ENCODE peak calls at places on chromosomes 4 and X, in four cellular contexts. One of them, this sample, is unnamed.

GRCh38 chrX:119228506-119229290 is 7.4 kb upstream of the PGRMC1 start:
- DNase-seq in GM12878: no peak
- DNase-seq in HL-60: no peak
- DNase-seq in K562: no peak
- DNase-seq in this sample: no peak

GRCh38 chr4:81827568-81828202 is 356.0 kb upstream of the RASGEF1B start:
- DNase-seq in K562: no peak
- DNase-seq in HL-60: no peak
- DNase-seq in GM12878: peak
- DNase-seq in this sample: no peak

GRCh38 chrX:21963736-21964135 is 23.2 kb downstream of the SMS start:
- DNase-seq in K562: no peak
- DNase-seq in GM12878: no peak
- DNase-seq in HL-60: no peak
- DNase-seq in this sample: no peak

GRCh38 chrX:22366166-22366702 is 93.5 kb downstream of the CBLL2 start:
- DNase-seq in GM12878: no peak
- DNase-seq in HL-60: no peak
- DNase-seq in K562: no peak
- DNase-seq in this sample: no peak

GRCh38 chr4:88779431-88779830 is 81.8 kb upstream of the NAP1L5 start:
- DNase-seq in K562: no peak
- DNase-seq in GM12878: no peak
- DNase-seq in HL-60: no peak
- DNase-seq in this sample: no peak

GRCh38 chr4:80926446-80926845 is 104.1 kb upstream of the BMP3 start:
- DNase-seq in HL-60: no peak
- DNase-seq in K562: no peak
- DNase-seq in GM12878: no peak
- DNase-seq in this sample: no peak

GRCh38 chr4:139887962-139888735 is 222.5 kb downstream of the MGST2 start:
- DNase-seq in HL-60: no peak
- DNase-seq in K562: no peak
- DNase-seq in GM12878: peak
- DNase-seq in this sample: no peak

GRCh38 chr4:47374477-47374876 is 89.0 kb downstream of the COMMD8 start:
- DNase-seq in K562: no peak
- DNase-seq in GM12878: no peak
- DNase-seq in HL-60: no peak
- DNase-seq in this sample: no peak

GRCh38 chr4:5923306-5923830 is 30.5 kb upstream of the CRMP1 start:
- DNase-seq in GM12878: no peak
- DNase-seq in K562: no peak
- DNase-seq in HL-60: no peak
- DNase-seq in this sample: no peak

GRCh38 chr4:56861365-56861764 is 39.9 kb upstream of the SPINK2 start:
- DNase-seq in HL-60: no peak
- DNase-seq in GM12878: no peak
- DNase-seq in K562: no peak
- DNase-seq in this sample: no peak

GRCh38 chr4:1465173-1466033 is 59.2 kb upstream of the NKX1-1 start:
- DNase-seq in GM12878: no peak
- DNase-seq in HL-60: no peak
- DNase-seq in K562: no peak
- DNase-seq in this sample: no peak

GRCh38 chr4:121698119-121698732 is 1.4 kb upstream of the ANXA5 start:
- DNase-seq in K562: no peak
- DNase-seq in GM12878: no peak
- DNase-seq in HL-60: peak
- DNase-seq in this sample: no peak

GRCh38 chrX:74383611-74384010 is 37.7 kb upstream of the SLC16A2 start:
- DNase-seq in GM12878: no peak
- DNase-seq in K562: no peak
- DNase-seq in HL-60: peak
- DNase-seq in this sample: no peak

GRCh38 chr4:8860096-8860891 is 11.3 kb downstream of the HMX1 start:
- DNase-seq in K562: no peak
- DNase-seq in GM12878: no peak
- DNase-seq in HL-60: no peak
- DNase-seq in this sample: no peak

GRCh38 chrX:40171513-40172168 is 73.9 kb upstream of the BCOR start:
- DNase-seq in HL-60: no peak
- DNase-seq in K562: no peak
- DNase-seq in GM12878: no peak
- DNase-seq in this sample: no peak

GRCh38 chr4:141240671-141241070 is 20.0 kb downstream of the ZNF330 start:
- DNase-seq in K562: no peak
- DNase-seq in GM12878: no peak
- DNase-seq in HL-60: no peak
- DNase-seq in this sample: no peak

GRCh38 chr4:15132739-15133138 is 130.5 kb downstream of the CPEB2 start:
- DNase-seq in HL-60: no peak
- DNase-seq in GM12878: no peak
- DNase-seq in K562: no peak
- DNase-seq in this sample: no peak

GRCh38 chr4:26821677-26822503 is 38.8 kb upstream of the STIM2 start:
- DNase-seq in K562: no peak
- DNase-seq in HL-60: no peak
- DNase-seq in GM12878: no peak
- DNase-seq in this sample: no peak

GRCh38 chr4:102665527-102665926 is 95.2 kb downstream of the MANBA start:
- DNase-seq in K562: no peak
- DNase-seq in HL-60: no peak
- DNase-seq in GM12878: no peak
- DNase-seq in this sample: no peak

GRCh38 chrX:19824603-19825002 is 62.8 kb downstream of the SH3KBP1 start:
- DNase-seq in GM12878: no peak
- DNase-seq in K562: no peak
- DNase-seq in HL-60: no peak
- DNase-seq in this sample: no peak

GRCh38 chr4:100288167-100288566 is 97.9 kb upstream of the DDIT4L start:
- DNase-seq in K562: no peak
- DNase-seq in HL-60: no peak
- DNase-seq in GM12878: no peak
- DNase-seq in this sample: no peak

GRCh38 chr4:123399638-123400358 is 3.2 kb downstream of the SPRY1 start:
- DNase-seq in K562: no peak
- DNase-seq in HL-60: no peak
- DNase-seq in GM12878: no peak
- DNase-seq in this sample: no peak

GRCh38 chrX:131072871-131073571 is 14.9 kb downstream of the ARHGAP36 start:
- DNase-seq in GM12878: no peak
- DNase-seq in HL-60: no peak
- DNase-seq in K562: no peak
- DNase-seq in this sample: no peak

GRCh38 chr4:27770895-27771294 is 910.3 kb downstream of the STIM2 start:
- DNase-seq in HL-60: no peak
- DNase-seq in GM12878: no peak
- DNase-seq in K562: no peak
- DNase-seq in this sample: no peak

GRCh38 chrX:1423215-1423614 is 29.5 kb downstream of the ASMTL start:
- DNase-seq in K562: no peak
- DNase-seq in GM12878: no peak
- DNase-seq in HL-60: no peak
- DNase-seq in this sample: no peak

GRCh38 chr4:4480685-4481393 is 61.0 kb downstream of the STX18 start:
- DNase-seq in K562: no peak
- DNase-seq in HL-60: no peak
- DNase-seq in GM12878: no peak
- DNase-seq in this sample: no peak

GRCh38 chr4:114326358-114326757 is 272.2 kb upstream of the UGT8 start:
- DNase-seq in K562: no peak
- DNase-seq in GM12878: no peak
- DNase-seq in HL-60: no peak
- DNase-seq in this sample: no peak

GRCh38 chr4:168751263-168752225 is 254.7 kb downstream of the PALLD start:
- DNase-seq in GM12878: no peak
- DNase-seq in HL-60: no peak
- DNase-seq in K562: no peak
- DNase-seq in this sample: no peak

GRCh38 chrX:119870626-119871131 is 854 bp downstream of the RNF113A start:
- DNase-seq in HL-60: peak
- DNase-seq in K562: peak
- DNase-seq in GM12878: no peak
- DNase-seq in this sample: no peak

GRCh38 chr4:95694411-95694810 is 145.5 kb upstream of the PDHA2 start:
- DNase-seq in K562: no peak
- DNase-seq in HL-60: no peak
- DNase-seq in GM12878: no peak
- DNase-seq in this sample: no peak

GRCh38 chr4:177509346-177509745 is 67.1 kb upstream of the AGA start:
- DNase-seq in GM12878: no peak
- DNase-seq in K562: no peak
- DNase-seq in HL-60: no peak
- DNase-seq in this sample: no peak

GRCh38 chr4:123811763-123812390 is 415.3 kb downstream of the SPRY1 start:
- DNase-seq in HL-60: no peak
- DNase-seq in K562: no peak
- DNase-seq in GM12878: no peak
- DNase-seq in this sample: no peak

GRCh38 chrX:41822917-41823316 is 98.9 kb downstream of the GPR82 start:
- DNase-seq in GM12878: no peak
- DNase-seq in HL-60: no peak
- DNase-seq in K562: peak
- DNase-seq in this sample: no peak

GRCh38 chr4:6918345-6918744 is 8.7 kb downstream of the TBC1D14 start:
- DNase-seq in HL-60: peak
- DNase-seq in K562: no peak
- DNase-seq in GM12878: no peak
- DNase-seq in this sample: no peak

GRCh38 chr4:83369825-83370639 is 35.4 kb upstream of the HPSE start:
- DNase-seq in GM12878: no peak
- DNase-seq in HL-60: peak
- DNase-seq in K562: no peak
- DNase-seq in this sample: no peak

GRCh38 chrX:11111947-11112346 is 815 bp downstream of the HCCS start:
- DNase-seq in K562: no peak
- DNase-seq in GM12878: no peak
- DNase-seq in HL-60: no peak
- DNase-seq in this sample: no peak

DNA sequence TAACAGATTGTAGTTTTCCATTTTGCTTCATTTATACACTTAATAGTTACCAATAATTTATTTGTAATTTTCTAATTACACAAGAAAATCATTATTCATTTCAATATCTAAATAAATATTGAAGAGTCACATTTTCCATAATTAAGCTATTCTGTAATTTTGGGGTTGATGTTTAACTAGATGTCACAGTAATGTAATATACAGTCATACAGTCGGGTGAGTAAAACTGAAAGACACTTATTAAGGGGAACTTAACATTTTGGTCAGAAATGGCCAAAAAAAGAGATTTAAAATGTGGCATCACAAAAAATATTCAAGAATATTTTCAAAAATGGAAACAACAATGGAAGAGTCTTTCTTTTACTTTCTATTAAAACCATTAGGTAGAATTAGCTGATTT is 1080.3 kb downstream of the ARAP2 start:
- DNase-seq in K562: no peak
- DNase-seq in HL-60: no peak
- DNase-seq in GM12878: no peak
- DNase-seq in this sample: no peak
- TF ChIP-seq SPI1 in K562: no peak
- TF ChIP-seq SPI1 in HL-60: no peak
- TF ChIP-seq SPI1 in GM12878: no peak
- TF ChIP-seq SPI1 in this sample: no peak

GRCh38 chr4:183405371-183405770 is 39.1 kb upstream of the CDKN2AIP start:
- DNase-seq in K562: no peak
- DNase-seq in HL-60: no peak
- DNase-seq in GM12878: no peak
- DNase-seq in this sample: no peak

GRCh38 chr4:183402771-183403170 is 41.7 kb upstream of the CDKN2AIP start:
- DNase-seq in HL-60: no peak
- DNase-seq in GM12878: no peak
- DNase-seq in K562: no peak
- DNase-seq in this sample: no peak

GRCh38 chr4:183401473-183401872 is 43.0 kb upstream of the CDKN2AIP start:
- DNase-seq in GM12878: no peak
- DNase-seq in HL-60: no peak
- DNase-seq in K562: no peak
- DNase-seq in this sample: no peak

GRCh38 chr4:183403486-183403885 is 41.0 kb upstream of the CDKN2AIP start:
- DNase-seq in GM12878: no peak
- DNase-seq in K562: no peak
- DNase-seq in HL-60: no peak
- DNase-seq in this sample: no peak

GRCh38 chr4:183404016-183404415 is 40.4 kb upstream of the CDKN2AIP start:
- DNase-seq in HL-60: no peak
- DNase-seq in GM12878: no peak
- DNase-seq in K562: no peak
- DNase-seq in this sample: no peak
- TF ChIP-seq SPI1 in HL-60: no peak
- TF ChIP-seq SPI1 in GM12878: no peak
- TF ChIP-seq SPI1 in K562: no peak
- TF ChIP-seq SPI1 in this sample: no peak

GRCh38 chr4:154313004-154313587 is 178.5 kb downstream of the DCHS2 start:
- DNase-seq in K562: no peak
- DNase-seq in GM12878: no peak
- DNase-seq in HL-60: no peak
- DNase-seq in this sample: no peak
- TF ChIP-seq SPI1 in K562: no peak
- TF ChIP-seq SPI1 in GM12878: no peak
- TF ChIP-seq SPI1 in HL-60: no peak
- TF ChIP-seq SPI1 in this sample: no peak

GRCh38 chr4:76127754-76128153 is 20.4 kb downstream of the NUP54 start:
- DNase-seq in K562: no peak
- DNase-seq in GM12878: no peak
- DNase-seq in HL-60: no peak
- DNase-seq in this sample: no peak
- TF ChIP-seq SPI1 in K562: no peak
- TF ChIP-seq SPI1 in GM12878: no peak
- TF ChIP-seq SPI1 in HL-60: no peak
- TF ChIP-seq SPI1 in this sample: no peak